ENCODE peak calls at places on chromosomes 5 and 9, in eight cellular contexts. A is ascending aorta; I is HFFc6; Y is tibial nerve; C is astrocyte of the spinal cord; J is cardiac muscle cell; S is cardiac fibroblast; M is CD8-positive, alpha-beta T cell. H is an unnamed sample.

GRCh38 chr9:95455714-95456113 is 61.1 kb downstream of the PTCH1 start:
- DNase-seq in A (peak), I (no peak), Y (no peak), C (no peak), J (no peak), S (no peak), M (no peak), H (no peak)

GRCh38 chr9:117437283-117437682 is 22.4 kb upstream of the ASTN2 start:
- DNase-seq in A (no peak), I (no peak), Y (no peak), C (no peak), J (no peak), S (no peak), M (no peak), H (no peak)

GRCh38 chr9:70923941-70924340 is 197.5 kb downstream of the TRPM3 start:
- DNase-seq in A (no peak), I (peak), Y (no peak), C (no peak), J (no peak), S (peak), M (no peak), H (no peak)

GRCh38 chr5:59766394-59766793 is 127.1 kb downstream of the PDE4D start:
- DNase-seq in A (no peak), I (no peak), Y (no peak), C (no peak), J (no peak), S (peak), M (no peak), H (no peak)

GRCh38 chr5:143534764-143535159 is 131.3 kb upstream of the NR3C1 start:
- DNase-seq in A (no peak), I (no peak), Y (no peak), C (no peak), J (peak), S (no peak), M (no peak), H (no peak)

GRCh38 chr5:96026334-96027065 is 64.8 kb upstream of the ELL2 start:
- DNase-seq in A (no peak), I (peak), Y (no peak), C (peak), J (no peak), S (peak), M (no peak), H (no peak)

GRCh38 chr5:150589791-150590601 is 50.5 kb upstream of the SYNPO start:
- DNase-seq in A (peak), I (peak), Y (peak), C (peak), J (peak), S (peak), M (no peak), H (peak)

GRCh38 chr5:103119067-103119764 is 722 bp downstream of the GIN1 start:
- DNase-seq in A (no peak), I (peak), Y (no peak), C (no peak), J (peak), S (peak), M (no peak), H (no peak)

GRCh38 chr9:127629468-127630081 is 17.5 kb downstream of the STXBP1 start:
- DNase-seq in A (no peak), I (no peak), Y (no peak), C (peak), J (no peak), S (no peak), M (no peak), H (no peak)

GRCh38 chr5:53431665-53432064 is 48.8 kb upstream of the FST start:
- DNase-seq in A (no peak), I (no peak), Y (no peak), C (no peak), J (no peak), S (peak), M (no peak), H (no peak)

GRCh38 chr5:53429706-53430105 is 50.7 kb upstream of the FST start:
- DNase-seq in A (no peak), I (no peak), Y (no peak), C (peak), J (no peak), S (no peak), M (no peak), H (no peak)

GRCh38 chr5:53427965-53428364 is 52.5 kb upstream of the FST start:
- DNase-seq in A (no peak), I (no peak), Y (no peak), C (no peak), J (no peak), S (no peak), M (no peak), H (no peak)

GRCh38 chr5:53433036-53433435 is 47.4 kb upstream of the FST start:
- DNase-seq in A (no peak), I (no peak), Y (no peak), C (no peak), J (no peak), S (no peak), M (no peak), H (no peak)

DNA sequence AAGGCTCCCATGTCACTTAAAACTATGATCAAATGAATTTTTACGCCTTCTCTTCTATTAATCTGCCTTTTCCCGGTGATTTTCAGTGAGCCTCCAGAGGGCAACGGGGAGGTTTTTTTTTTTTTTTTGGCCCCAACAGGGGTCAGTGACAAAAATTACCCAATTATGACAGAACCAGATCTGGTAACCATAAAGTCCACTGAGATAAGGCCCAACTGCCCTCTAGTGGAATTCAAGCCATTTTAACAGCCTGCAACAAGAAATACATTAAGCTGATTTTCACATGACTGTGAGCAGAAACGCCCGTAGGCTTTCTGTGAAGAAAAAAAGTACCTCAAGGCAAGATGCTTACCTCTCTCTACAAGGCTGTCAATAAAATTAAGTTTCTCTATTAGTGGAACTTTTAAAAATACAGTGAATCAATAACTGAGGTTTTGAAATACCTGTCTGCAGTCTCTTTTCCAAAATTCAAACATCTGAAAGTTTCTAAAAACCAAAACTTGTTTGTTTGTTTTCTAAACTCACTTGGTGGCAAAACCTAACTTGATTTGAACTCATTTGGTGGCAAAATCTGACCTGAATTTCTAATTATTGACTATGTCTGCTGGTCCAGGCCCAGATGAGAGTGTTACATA is 49.7 kb upstream of the FST start:
- DNase-seq in A (no peak), I (peak), Y (no peak), C (peak), J (peak), S (peak), M (no peak), H (no peak)
- TF ChIP-seq CTCF in A (peak), I (peak), Y (peak), C (peak), J (peak), S (peak), M (no peak), H (peak)

DNA sequence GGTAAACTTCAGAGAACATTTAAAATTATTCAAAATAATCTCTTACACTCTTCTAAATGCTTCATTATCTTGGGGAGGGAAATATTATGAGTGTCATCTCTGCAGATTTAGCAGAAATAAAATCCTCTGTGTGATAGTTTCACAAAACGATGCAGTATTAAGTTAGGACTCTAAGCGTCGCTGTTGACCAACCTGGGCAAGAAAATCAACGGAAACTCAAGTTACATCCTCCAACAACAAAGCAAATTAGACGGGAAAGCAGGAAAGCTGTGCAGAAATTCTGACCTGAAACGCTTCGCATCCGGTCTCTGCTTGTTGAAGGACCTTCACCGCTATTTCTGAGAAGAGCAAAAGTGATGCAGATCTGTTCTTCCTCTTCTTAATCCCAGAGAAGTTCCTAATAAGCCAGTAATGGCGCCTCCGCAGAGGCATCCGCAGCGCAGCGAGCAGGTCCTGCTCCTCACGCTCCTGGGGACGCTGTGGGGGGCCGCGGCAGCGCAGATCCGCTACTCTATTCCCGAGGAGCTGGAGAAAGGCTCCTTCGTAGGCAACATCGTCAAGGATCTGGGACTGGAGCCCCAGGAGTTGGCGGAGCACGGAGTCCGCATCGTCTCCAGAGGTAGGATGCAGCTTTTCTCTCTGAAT is at the start of gene PCDHGA6:
- DNase-seq in A (no peak), I (no peak), Y (no peak), C (peak), J (no peak), S (peak), M (no peak), H (no peak)
- TF ChIP-seq CTCF in A (no peak), I (peak), Y (no peak), C (peak), J (peak), S (peak), M (no peak), H (peak)

GRCh38 chr5:177552839-177553455 is 1.4 kb downstream of the FAM193B start:
- DNase-seq in A (no peak), I (no peak), Y (no peak), C (no peak), J (no peak), S (peak), M (no peak), H (no peak)

GRCh38 chr5:177555665-177556064 is 1.3 kb upstream of the FAM193B start:
- DNase-seq in A (no peak), I (no peak), Y (no peak), C (no peak), J (no peak), S (no peak), M (no peak), H (no peak)

GRCh38 chr5:177555228-177555627 is 865 bp upstream of the FAM193B start:
- DNase-seq in A (no peak), I (no peak), Y (no peak), C (no peak), J (no peak), S (no peak), M (no peak), H (no peak)

GRCh38 chr5:177553671-177554429 is 513 bp downstream of the FAM193B start:
- DNase-seq in A (peak), I (no peak), Y (no peak), C (no peak), J (peak), S (peak), M (peak), H (no peak)

GRCh38 chr5:177554474-177555111 is at the start of gene FAM193B:
- DNase-seq in A (peak), I (peak), Y (peak), C (peak), J (peak), S (peak), M (peak), H (peak)
- TF ChIP-seq CTCF in A (no peak), I (peak), Y (no peak), C (peak), J (peak), S (peak), M (no peak), H (peak)

GRCh38 chr5:172148381-172148780 is 39.6 kb downstream of the STK10 start:
- DNase-seq in A (no peak), I (no peak), Y (no peak), C (no peak), J (no peak), S (no peak), M (no peak), H (no peak)
- TF ChIP-seq CTCF in A (no peak), I (no peak), Y (no peak), C (no peak), J (no peak), S (no peak), M (no peak), H (no peak)

GRCh38 chr9:10525972-10526371 is 86.8 kb downstream of the PTPRD start:
- DNase-seq in A (no peak), I (no peak), Y (no peak), C (no peak), J (no peak), S (no peak), M (no peak), H (no peak)
- TF ChIP-seq CTCF in A (no peak), I (no peak), Y (no peak), C (no peak), J (no peak), S (no peak), M (no peak), H (no peak)

GRCh38 chr5:58745350-58745749 is 162.5 kb downstream of the RAB3C start:
- DNase-seq in A (no peak), I (no peak), Y (no peak), C (no peak), J (no peak), S (no peak), M (no peak), H (no peak)
- TF ChIP-seq CTCF in A (no peak), I (no peak), Y (no peak), C (no peak), J (no peak), S (no peak), M (no peak), H (no peak)

GRCh38 chr5:64811050-64811640 is 42.4 kb downstream of the CWC27 start:
- DNase-seq in A (no peak), I (peak), Y (no peak), C (peak), J (peak), S (peak), M (no peak), H (peak)
- TF ChIP-seq CTCF in A (peak), I (peak), Y (peak), C (peak), J (peak), S (peak), M (peak), H (peak)

GRCh38 chr5:132905938-132906337 is 32.5 kb downstream of the LEAP2 start:
- DNase-seq in A (no peak), I (no peak), Y (no peak), C (no peak), J (no peak), S (peak), M (no peak), H (no peak)
- TF ChIP-seq CTCF in A (no peak), I (peak), Y (no peak), C (no peak), J (no peak), S (peak), M (no peak), H (no peak)

GRCh38 chr5:148395031-148395430 is 11.3 kb downstream of the FBXO38 start:
- DNase-seq in A (no peak), I (no peak), Y (no peak), C (no peak), J (no peak), S (no peak), M (no peak), H (no peak)

GRCh38 chr5:148401604-148402003 is 17.8 kb downstream of the FBXO38 start:
- DNase-seq in A (no peak), I (no peak), Y (no peak), C (peak), J (no peak), S (peak), M (no peak), H (no peak)

GRCh38 chr5:148397968-148398595 is 14.3 kb downstream of the FBXO38 start:
- DNase-seq in A (no peak), I (no peak), Y (no peak), C (no peak), J (no peak), S (no peak), M (no peak), H (no peak)

GRCh38 chr5:148394587-148395019 is 10.8 kb downstream of the FBXO38 start:
- DNase-seq in A (no peak), I (no peak), Y (no peak), C (no peak), J (no peak), S (no peak), M (no peak), H (no peak)

GRCh38 chr5:148398698-148399121 is 15.0 kb downstream of the FBXO38 start:
- DNase-seq in A (no peak), I (no peak), Y (no peak), C (no peak), J (no peak), S (no peak), M (no peak), H (no peak)
- TF ChIP-seq CTCF in A (no peak), I (peak), Y (no peak), C (no peak), J (no peak), S (no peak), M (no peak), H (no peak)